ENCODE peak calls at places on chromosomes 1 and 21, in six cellular contexts. U is stimulated activated CD4-positive, alpha-beta T cell treated with anti-CD3 and anti-CD28 coated beads, Interleukin-4, amount 100 ng/mL, for 24 hours; O is A172; E is DMS153; K is ACHN; S is fibroblast of the conjunctiva. D is an unnamed sample.

GRCh38 chr1:7424352-7424890 is 346.7 kb upstream of the VAMP3 start:
- DNase-seq in U (no peak), O (no peak), E (no peak), K (no peak), S (no peak), D (no peak)

GRCh38 chr1:68916227-68916853 is 419.5 kb upstream of the DEPDC1 start:
- DNase-seq in U (no peak), O (peak; percentile 74), E (peak; percentile 56), K (peak; percentile 92), S (peak; percentile 53), D (peak; percentile 93)

GRCh38 chr1:215357901-215358300 is 209.2 kb upstream of the KCTD3 start:
- DNase-seq in U (no peak), O (no peak), E (no peak), K (no peak), S (no peak), D (no peak)

GRCh38 chr1:151511636-151512215 is 539 bp downstream of the CGN start:
- DNase-seq in U (peak; percentile 11), O (peak; percentile 53), E (peak; percentile 36), K (peak; percentile 52), S (no peak), D (no peak)

GRCh38 chr21:45115141-45115540 is 40.8 kb downstream of the ADARB1 start:
- DNase-seq in U (no peak), O (no peak), E (no peak), K (no peak), S (no peak), D (no peak)

GRCh38 chr1:150551049-150551783 is 2.0 kb downstream of the ADAMTSL4 start:
- DNase-seq in U (no peak), O (no peak), E (no peak), K (no peak), S (no peak), D (no peak)

GRCh38 chr1:51170342-51170741 is 65.7 kb upstream of the RNF11 start:
- DNase-seq in U (no peak), O (no peak), E (no peak), K (no peak), S (no peak), D (no peak)

GRCh38 chr1:155285063-155285462 is 7.8 kb downstream of the HCN3 start:
- DNase-seq in U (no peak), O (no peak), E (no peak), K (no peak), S (no peak), D (no peak)

GRCh38 chr1:180530501-180530900 is 28.1 kb upstream of the ACBD6 start:
- DNase-seq in U (no peak), O (peak; percentile 92), E (peak; percentile 67), K (peak; percentile 25), S (peak; percentile 14), D (no peak)

GRCh38 chr1:191963781-191964455 is 194.3 kb upstream of the RGS18 start:
- DNase-seq in U (no peak), O (peak; percentile 78), E (no peak), K (peak; percentile 12), S (no peak), D (no peak)

GRCh38 chr1:3575953-3576352 is 35.4 kb downstream of the MEGF6 start:
- DNase-seq in U (no peak), O (no peak), E (no peak), K (no peak), S (no peak), D (no peak)

GRCh38 chr1:115828101-115829022 is 12.6 kb downstream of the NHLH2 start:
- DNase-seq in U (no peak), O (no peak), E (peak; percentile 4), K (no peak), S (no peak), D (no peak)

GRCh38 chr1:227317541-227318002 is 720 bp downstream of the CDC42BPA start:
- DNase-seq in U (no peak), O (peak; percentile 55), E (peak; percentile 46), K (peak; percentile 76), S (peak; percentile 57), D (peak; percentile 33)

GRCh38 chr21:22941779-22942178 is 1943.6 kb downstream of the NCAM2 start:
- DNase-seq in U (no peak), O (no peak), E (no peak), K (no peak), S (no peak), D (no peak)

GRCh38 chr1:51515312-51515960 is 3.6 kb downstream of the EPS15 start:
- DNase-seq in U (no peak), O (no peak), E (no peak), K (no peak), S (no peak), D (no peak)

GRCh38 chr1:235069577-235070563 is 58.8 kb downstream of the TOMM20 start:
- DNase-seq in U (no peak), O (peak; percentile 99), E (peak; percentile 83), K (peak; percentile 73), S (no peak), D (peak; percentile 79)

GRCh38 chr1:180631766-180632325 is at the start of gene XPR1:
- DNase-seq in U (peak; percentile 98), O (peak; percentile 99), E (peak; percentile 99), K (peak; percentile 99), S (peak; percentile 99), D (peak; percentile 98)

GRCh38 chr1:235434001-235434400 is 66.8 kb downstream of the TBCE start:
- DNase-seq in U (no peak), O (no peak), E (no peak), K (no peak), S (no peak), D (no peak)

GRCh38 chr1:26335774-26336476 is 18.0 kb downstream of the CRYBG2 start:
- DNase-seq in U (no peak), O (no peak), E (no peak), K (no peak), S (no peak), D (no peak)

GRCh38 chr1:63709267-63709828 is 64.5 kb upstream of the ROR1 start:
- DNase-seq in U (no peak), O (no peak), E (no peak), K (no peak), S (no peak), D (no peak)

GRCh38 chr1:86154581-86155060 is 2.0 kb downstream of the COL24A1 start:
- DNase-seq in U (no peak), O (no peak), E (no peak), K (no peak), S (no peak), D (no peak)

GRCh38 chr1:239976130-239976968 is 115.3 kb upstream of the FMN2 start:
- DNase-seq in U (peak; percentile 44), O (peak; percentile 60), E (peak; percentile 12), K (peak; percentile 57), S (peak; percentile 38), D (peak; percentile 39)

GRCh38 chr1:70211536-70211935 is 6.2 kb upstream of the LRRC40 start:
- DNase-seq in U (no peak), O (no peak), E (no peak), K (no peak), S (no peak), D (no peak)

GRCh38 chr1:89363196-89363595 is 663 bp upstream of the GBP6 start:
- DNase-seq in U (no peak), O (no peak), E (no peak), K (no peak), S (no peak), D (no peak)

GRCh38 chr1:227948493-227949260 is 945 bp upstream of the WNT9A start:
- DNase-seq in U (no peak), O (peak; percentile 35), E (no peak), K (no peak), S (no peak), D (no peak)

GRCh38 chr21:43345746-43346409 is 81.1 kb downstream of the SIK1 start:
- DNase-seq in U (no peak), O (peak; percentile 87), E (no peak), K (peak; percentile 30), S (peak; percentile 36), D (peak; percentile 45)

GRCh38 chr1:19799233-19799876 is 361 bp downstream of the TMCO4 start:
- DNase-seq in U (peak; percentile 57), O (no peak), E (peak; percentile 38), K (peak; percentile 68), S (no peak), D (peak; percentile 25)

GRCh38 chr1:14875781-14876564 is 277.5 kb downstream of the KAZN start:
- DNase-seq in U (no peak), O (no peak), E (peak; percentile 77), K (no peak), S (no peak), D (no peak)

GRCh38 chr1:216346521-216346920 is 76.7 kb downstream of the USH2A start:
- DNase-seq in U (no peak), O (no peak), E (no peak), K (no peak), S (no peak), D (no peak)

GRCh38 chr21:34589511-34590282 is 25.2 kb downstream of the RCAN1 start:
- DNase-seq in U (no peak), O (no peak), E (no peak), K (no peak), S (no peak), D (no peak)

GRCh38 chr1:97332716-97333115 is 588.1 kb downstream of the DPYD start:
- DNase-seq in U (no peak), O (peak; percentile 13), E (no peak), K (peak; percentile 17), S (peak; percentile 46), D (peak; percentile 21)